ENCODE peak calls at places on chromosomes 5 and 9, in four cellular contexts. F, N, A and S are unnamed samples.

GRCh38 chr9:113687680-113688371 is 188.3 kb upstream of the ZNF618 start:
- DNase-seq in F (no peak), N (no peak), A (no peak), S (no peak)

GRCh38 chr5:368162-369084 is 46.9 kb downstream of the AHRR start:
- DNase-seq in F (no peak), N (peak), A (no peak), S (no peak)

GRCh38 chr9:35114921-35115341 is 731 bp downstream of the ATOSB start:
- DNase-seq in F (peak), N (peak), A (peak), S (peak)

GRCh38 chr9:22147818-22148573 is 138.9 kb upstream of the CDKN2B start:
- DNase-seq in F (peak), N (no peak), A (peak), S (no peak)

GRCh38 chr9:34984049-34984448 is 5.5 kb upstream of the DNAJB5 start:
- DNase-seq in F (peak), N (no peak), A (peak), S (peak)

GRCh38 chr9:135526730-135527571 is 5.7 kb downstream of the LCN1 start:
- DNase-seq in F (no peak), N (no peak), A (no peak), S (no peak)

GRCh38 chr9:23563497-23563896 is 262.5 kb downstream of the ELAVL2 start:
- DNase-seq in F (no peak), N (no peak), A (peak), S (no peak)

GRCh38 chr9:129118799-129119198 is 7.6 kb downstream of the PTPA start:
- DNase-seq in F (no peak), N (no peak), A (no peak), S (no peak)

GRCh38 chr9:124941689-124942561 is 1.0 kb upstream of the GOLGA1 start:
- DNase-seq in F (peak), N (peak), A (no peak), S (peak)

GRCh38 chr5:34524123-34524522 is 132.0 kb upstream of the RAI14 start:
- DNase-seq in F (no peak), N (peak), A (peak), S (no peak)

GRCh38 chr5:61020415-61020814 is 75.4 kb downstream of the NDUFAF2 start:
- DNase-seq in F (no peak), N (no peak), A (peak), S (no peak)

GRCh38 chr5:169142264-169142970 is 158.5 kb downstream of the SLIT3 start:
- DNase-seq in F (no peak), N (peak), A (no peak), S (no peak)

GRCh38 chr9:137551656-137552534 is at the start of gene MRPL41:
- DNase-seq in F (peak), N (peak), A (peak), S (peak)

GRCh38 chr9:121620777-121621437 is 30.5 kb upstream of the DAB2IP start:
- DNase-seq in F (no peak), N (no peak), A (peak), S (no peak)

GRCh38 chr5:157541452-157542118 is 34.0 kb downstream of the ADAM19 start:
- DNase-seq in F (no peak), N (no peak), A (no peak), S (no peak)

GRCh38 chr9:34079181-34079580 is 30.5 kb upstream of the UBAP2 start:
- DNase-seq in F (no peak), N (no peak), A (peak), S (no peak)

GRCh38 chr9:129783516-129784361 is 19.2 kb upstream of the TOR1B start:
- DNase-seq in F (peak), N (peak), A (peak), S (peak)

GRCh38 chr5:65329266-65329665 is 152.5 kb downstream of the ADAMTS6 start:
- DNase-seq in F (no peak), N (no peak), A (no peak), S (no peak)

GRCh38 chr5:174725991-174726601 is 1.7 kb downstream of the MSX2 start:
- DNase-seq in F (no peak), N (no peak), A (no peak), S (no peak)

GRCh38 chr9:89436963-89437625 is 60.8 kb downstream of the SEMA4D start:
- DNase-seq in F (peak), N (peak), A (peak), S (no peak)

GRCh38 chr5:59296317-59297264 is 596.9 kb downstream of the PDE4D start:
- DNase-seq in F (no peak), N (no peak), A (peak), S (no peak)

GRCh38 chr9:94980947-94981632 is 254.6 kb downstream of the AOPEP start:
- DNase-seq in F (no peak), N (no peak), A (no peak), S (no peak)